ENCODE peak calls at places on chromosome 2, in ten cellular contexts. D is cardiac muscle cell, M is body of pancreas, F is fibroblast of lung, I is AG10803, N is GM12865, R is A549, T is adrenal gland, H is MM.1S, V is left ventricle myocardium inferior. G is an unnamed sample.

GRCh38 chr2:30031184-30031583 is 109.8 kb upstream of the ALK start:
- DNase-seq in D (no peak), M (no peak), F (no peak), I (no peak), N (no peak), R (no peak), T (no peak), H (no peak), V (no peak), G (no peak)

GRCh38 chr2:9830685-9831410 is 12.4 kb upstream of the TAF1B start:
- DNase-seq in D (no peak), M (peak), F (no peak), I (no peak), N (no peak), R (no peak), T (no peak), H (no peak), V (no peak), G (peak)

GRCh38 chr2:178072383-178073301 is at the start of gene PDE11A:
- DNase-seq in D (peak), M (peak), F (peak), I (peak), N (peak), R (peak), T (peak), H (peak), V (peak), G (peak)

GRCh38 chr2:217804786-217805678 is 197.8 kb downstream of the TNS1 start:
- DNase-seq in D (no peak), M (no peak), F (peak), I (peak), N (peak), R (no peak), T (no peak), H (no peak), V (peak), G (no peak)

GRCh38 chr2:112958428-112959108 is 19.2 kb upstream of the IL36G start:
- DNase-seq in D (peak), M (peak), F (peak), I (peak), N (peak), R (peak), T (peak), H (peak), V (no peak), G (peak)

GRCh38 chr2:11750917-11751316 is 4.5 kb downstream of the LPIN1 start:
- DNase-seq in D (no peak), M (peak), F (no peak), I (no peak), N (peak), R (no peak), T (no peak), H (peak), V (no peak), G (no peak)

GRCh38 chr2:204108874-204109295 is 172.3 kb downstream of the ICOS start:
- DNase-seq in D (no peak), M (no peak), F (no peak), I (no peak), N (peak), R (no peak), T (no peak), H (peak), V (no peak), G (no peak)

GRCh38 chr2:72153026-72153791 is 5.5 kb upstream of the CYP26B1 start:
- DNase-seq in D (no peak), M (no peak), F (no peak), I (no peak), N (no peak), R (no peak), T (peak), H (no peak), V (no peak), G (no peak)

GRCh38 chr2:216073773-216074172 is 7.8 kb downstream of the PECR start:
- DNase-seq in D (no peak), M (no peak), F (no peak), I (no peak), N (no peak), R (no peak), T (no peak), H (no peak), V (no peak), G (no peak)

GRCh38 chr2:190979906-190980629 is 33.9 kb downstream of the STAT1 start:
- DNase-seq in D (peak), M (peak), F (peak), I (no peak), N (no peak), R (no peak), T (peak), H (no peak), V (peak), G (peak)

GRCh38 chr2:213125646-213126347 is 25.6 kb downstream of the IKZF2 start:
- DNase-seq in D (peak), M (no peak), F (peak), I (no peak), N (no peak), R (no peak), T (no peak), H (no peak), V (no peak), G (no peak)

GRCh38 chr2:218832081-218832480 is 478 bp upstream of the PRKAG3 start:
- DNase-seq in D (no peak), M (no peak), F (no peak), I (peak), N (no peak), R (no peak), T (peak), H (no peak), V (no peak), G (no peak)

GRCh38 chr2:127763776-127764175 is 47.2 kb downstream of the WDR33 start:
- DNase-seq in D (peak), M (no peak), F (peak), I (peak), N (no peak), R (no peak), T (no peak), H (no peak), V (no peak), G (peak)

GRCh38 chr2:180385601-180386201 is 378.6 kb upstream of the CWC22 start:
- DNase-seq in D (peak), M (no peak), F (peak), I (peak), N (no peak), R (no peak), T (no peak), H (no peak), V (no peak), G (peak)

GRCh38 chr2:96773922-96774321 is 13.2 kb downstream of the CNNM4 start:
- DNase-seq in D (no peak), M (peak), F (no peak), I (no peak), N (peak), R (no peak), T (no peak), H (peak), V (no peak), G (no peak)
- H3K4me3 ChIP-seq in D (no peak), M (no peak), F (no peak), I (no peak), N (peak), R (no peak), T (no peak), H (peak), V (peak), G (no peak)

GRCh38 chr2:206230060-206230890 is 44.2 kb upstream of the ZDBF2 start:
- DNase-seq in D (peak), M (no peak), F (no peak), I (peak), N (no peak), R (no peak), T (peak), H (peak), V (no peak), G (peak)
- TF ChIP-seq CTCF in D (peak), M (no peak), F (no peak), I (peak), N (no peak), R (no peak), T (no peak), H (no peak), V (no peak), G (peak)

GRCh38 chr2:45012733-45013132 is 3.5 kb upstream of the SIX2 start:
- DNase-seq in D (no peak), M (no peak), F (no peak), I (no peak), N (no peak), R (no peak), T (no peak), H (no peak), V (no peak), G (no peak)
- H3K4me3 ChIP-seq in D (no peak), M (no peak), F (no peak), I (no peak), N (no peak), R (no peak), T (no peak), H (no peak), V (no peak), G (no peak)

GRCh38 chr2:103459302-103459701 is 697.5 kb downstream of the TMEM182 start:
- DNase-seq in D (no peak), M (no peak), F (no peak), I (no peak), N (no peak), R (no peak), T (no peak), H (no peak), V (no peak), G (no peak)
- TF ChIP-seq CTCF in D (no peak), M (no peak), F (no peak), I (no peak), N (no peak), R (no peak), T (no peak), H (peak), V (no peak), G (no peak)

G was measured in fibroblast of villous mesenchyme.